ENCODE peak calls at places on chromosomes 13 and 19, in nine cellular contexts. One of them, this sample, is unnamed.
A peak's percentile ranks its signal among the peaks of the same experiment; 100 is the strongest.

GRCh38 chr13:23709521-23709920 is 139.3 kb downstream of the TNFRSF19 start:
- DNase-seq in fibroblast of pulmonary artery: no peak
- DNase-seq in RWPE1: no peak
- DNase-seq in GF-D8: no peak
- DNase-seq in cardiac fibroblast: peak; percentile 24
- DNase-seq in naive thymus-derived CD8-positive, alpha-beta T cell: no peak
- DNase-seq in AG09309: no peak
- DNase-seq in stimulated activated CD4-positive, alpha-beta T cell treated with anti-CD3 and anti-CD28 coated beads, Interleukin-4, amount 100 ng/mL, for 24 hours: no peak
- DNase-seq in NCI-H1694 treated with DMSO at 0.1 percent for 48 hours: no peak
- DNase-seq in this sample: no peak

GRCh38 chr19:16340092-16340491 is 15.5 kb downstream of the KLF2 start:
- DNase-seq in fibroblast of pulmonary artery: no peak
- DNase-seq in RWPE1: no peak
- DNase-seq in GF-D8: no peak
- DNase-seq in cardiac fibroblast: no peak
- DNase-seq in naive thymus-derived CD8-positive, alpha-beta T cell: no peak
- DNase-seq in AG09309: no peak
- DNase-seq in stimulated activated CD4-positive, alpha-beta T cell treated with anti-CD3 and anti-CD28 coated beads, Interleukin-4, amount 100 ng/mL, for 24 hours: no peak
- DNase-seq in NCI-H1694 treated with DMSO at 0.1 percent for 48 hours: no peak
- DNase-seq in this sample: no peak

GRCh38 chr19:47005873-47006272 is 13.8 kb upstream of the NPAS1 start:
- DNase-seq in fibroblast of pulmonary artery: no peak
- DNase-seq in RWPE1: no peak
- DNase-seq in GF-D8: no peak
- DNase-seq in cardiac fibroblast: no peak
- DNase-seq in naive thymus-derived CD8-positive, alpha-beta T cell: no peak
- DNase-seq in AG09309: no peak
- DNase-seq in stimulated activated CD4-positive, alpha-beta T cell treated with anti-CD3 and anti-CD28 coated beads, Interleukin-4, amount 100 ng/mL, for 24 hours: no peak
- DNase-seq in NCI-H1694 treated with DMSO at 0.1 percent for 48 hours: no peak
- DNase-seq in this sample: no peak

GRCh38 chr19:35306473-35307246 is 14.7 kb downstream of the MAG start:
- DNase-seq in fibroblast of pulmonary artery: no peak
- DNase-seq in RWPE1: no peak
- DNase-seq in GF-D8: no peak
- DNase-seq in cardiac fibroblast: no peak
- DNase-seq in naive thymus-derived CD8-positive, alpha-beta T cell: no peak
- DNase-seq in AG09309: no peak
- DNase-seq in stimulated activated CD4-positive, alpha-beta T cell treated with anti-CD3 and anti-CD28 coated beads, Interleukin-4, amount 100 ng/mL, for 24 hours: no peak
- DNase-seq in NCI-H1694 treated with DMSO at 0.1 percent for 48 hours: no peak
- DNase-seq in this sample: no peak

GRCh38 chr13:97388385-97388784 is 45.6 kb upstream of the RAP2A start:
- DNase-seq in fibroblast of pulmonary artery: no peak
- DNase-seq in RWPE1: no peak
- DNase-seq in GF-D8: peak; percentile 14
- DNase-seq in cardiac fibroblast: no peak
- DNase-seq in naive thymus-derived CD8-positive, alpha-beta T cell: no peak
- DNase-seq in AG09309: no peak
- DNase-seq in stimulated activated CD4-positive, alpha-beta T cell treated with anti-CD3 and anti-CD28 coated beads, Interleukin-4, amount 100 ng/mL, for 24 hours: no peak
- DNase-seq in NCI-H1694 treated with DMSO at 0.1 percent for 48 hours: no peak
- DNase-seq in this sample: no peak

GRCh38 chr13:109345433-109345941 is 440.9 kb downstream of the IRS2 start:
- DNase-seq in fibroblast of pulmonary artery: peak; percentile 21
- DNase-seq in RWPE1: peak; percentile 4
- DNase-seq in GF-D8: no peak
- DNase-seq in cardiac fibroblast: peak; percentile 16
- DNase-seq in naive thymus-derived CD8-positive, alpha-beta T cell: no peak
- DNase-seq in AG09309: no peak
- DNase-seq in stimulated activated CD4-positive, alpha-beta T cell treated with anti-CD3 and anti-CD28 coated beads, Interleukin-4, amount 100 ng/mL, for 24 hours: no peak
- DNase-seq in NCI-H1694 treated with DMSO at 0.1 percent for 48 hours: no peak
- DNase-seq in this sample: no peak

GRCh38 chr13:60009300-60010248 is 154.2 kb downstream of the DIAPH3 start:
- DNase-seq in fibroblast of pulmonary artery: no peak
- DNase-seq in RWPE1: no peak
- DNase-seq in GF-D8: no peak
- DNase-seq in cardiac fibroblast: no peak
- DNase-seq in naive thymus-derived CD8-positive, alpha-beta T cell: no peak
- DNase-seq in AG09309: no peak
- DNase-seq in stimulated activated CD4-positive, alpha-beta T cell treated with anti-CD3 and anti-CD28 coated beads, Interleukin-4, amount 100 ng/mL, for 24 hours: no peak
- DNase-seq in NCI-H1694 treated with DMSO at 0.1 percent for 48 hours: no peak
- DNase-seq in this sample: no peak

GRCh38 chr19:46725859-46726393 is 9.0 kb upstream of the PRKD2 start:
- DNase-seq in fibroblast of pulmonary artery: no peak
- DNase-seq in RWPE1: no peak
- DNase-seq in GF-D8: no peak
- DNase-seq in cardiac fibroblast: no peak
- DNase-seq in naive thymus-derived CD8-positive, alpha-beta T cell: no peak
- DNase-seq in AG09309: no peak
- DNase-seq in stimulated activated CD4-positive, alpha-beta T cell treated with anti-CD3 and anti-CD28 coated beads, Interleukin-4, amount 100 ng/mL, for 24 hours: no peak
- DNase-seq in NCI-H1694 treated with DMSO at 0.1 percent for 48 hours: no peak
- DNase-seq in this sample: no peak

GRCh38 chr13:77565635-77566034 is 30.1 kb downstream of the SCEL start:
- DNase-seq in fibroblast of pulmonary artery: peak; percentile 61
- DNase-seq in RWPE1: peak; percentile 43
- DNase-seq in GF-D8: no peak
- DNase-seq in cardiac fibroblast: peak; percentile 54
- DNase-seq in naive thymus-derived CD8-positive, alpha-beta T cell: no peak
- DNase-seq in AG09309: no peak
- DNase-seq in stimulated activated CD4-positive, alpha-beta T cell treated with anti-CD3 and anti-CD28 coated beads, Interleukin-4, amount 100 ng/mL, for 24 hours: no peak
- DNase-seq in NCI-H1694 treated with DMSO at 0.1 percent for 48 hours: peak; percentile 73
- DNase-seq in this sample: no peak

GRCh38 chr19:49746206-49746958 is 16.7 kb downstream of the TSKS start:
- DNase-seq in fibroblast of pulmonary artery: peak; percentile 46
- DNase-seq in RWPE1: peak; percentile 80
- DNase-seq in GF-D8: no peak
- DNase-seq in cardiac fibroblast: peak; percentile 39
- DNase-seq in naive thymus-derived CD8-positive, alpha-beta T cell: peak; percentile 67
- DNase-seq in AG09309: no peak
- DNase-seq in stimulated activated CD4-positive, alpha-beta T cell treated with anti-CD3 and anti-CD28 coated beads, Interleukin-4, amount 100 ng/mL, for 24 hours: peak; percentile 42
- DNase-seq in NCI-H1694 treated with DMSO at 0.1 percent for 48 hours: no peak
- DNase-seq in this sample: no peak

GRCh38 chr19:28482221-28482620 is 730.7 kb downstream of the UQCRFS1 start:
- DNase-seq in fibroblast of pulmonary artery: no peak
- DNase-seq in RWPE1: no peak
- DNase-seq in GF-D8: no peak
- DNase-seq in cardiac fibroblast: no peak
- DNase-seq in naive thymus-derived CD8-positive, alpha-beta T cell: no peak
- DNase-seq in AG09309: no peak
- DNase-seq in stimulated activated CD4-positive, alpha-beta T cell treated with anti-CD3 and anti-CD28 coated beads, Interleukin-4, amount 100 ng/mL, for 24 hours: no peak
- DNase-seq in NCI-H1694 treated with DMSO at 0.1 percent for 48 hours: no peak
- DNase-seq in this sample: no peak

GRCh38 chr19:53849237-53849676 is 18.4 kb upstream of the MYADM start:
- DNase-seq in fibroblast of pulmonary artery: peak; percentile 94
- DNase-seq in RWPE1: no peak
- DNase-seq in GF-D8: peak; percentile 29
- DNase-seq in cardiac fibroblast: peak; percentile 91
- DNase-seq in naive thymus-derived CD8-positive, alpha-beta T cell: no peak
- DNase-seq in AG09309: peak; percentile 68
- DNase-seq in stimulated activated CD4-positive, alpha-beta T cell treated with anti-CD3 and anti-CD28 coated beads, Interleukin-4, amount 100 ng/mL, for 24 hours: no peak
- DNase-seq in NCI-H1694 treated with DMSO at 0.1 percent for 48 hours: no peak
- DNase-seq in this sample: no peak

GRCh38 chr13:73338389-73338788 is 279.6 kb downstream of the KLF5 start:
- DNase-seq in fibroblast of pulmonary artery: peak; percentile 78
- DNase-seq in RWPE1: peak; percentile 20
- DNase-seq in GF-D8: no peak
- DNase-seq in cardiac fibroblast: peak; percentile 62
- DNase-seq in naive thymus-derived CD8-positive, alpha-beta T cell: no peak
- DNase-seq in AG09309: no peak
- DNase-seq in stimulated activated CD4-positive, alpha-beta T cell treated with anti-CD3 and anti-CD28 coated beads, Interleukin-4, amount 100 ng/mL, for 24 hours: no peak
- DNase-seq in NCI-H1694 treated with DMSO at 0.1 percent for 48 hours: no peak
- DNase-seq in this sample: no peak

GRCh38 chr13:98187862-98188261 is 10.8 kb upstream of the RNF113B start:
- DNase-seq in fibroblast of pulmonary artery: no peak
- DNase-seq in RWPE1: no peak
- DNase-seq in GF-D8: no peak
- DNase-seq in cardiac fibroblast: no peak
- DNase-seq in naive thymus-derived CD8-positive, alpha-beta T cell: no peak
- DNase-seq in AG09309: no peak
- DNase-seq in stimulated activated CD4-positive, alpha-beta T cell treated with anti-CD3 and anti-CD28 coated beads, Interleukin-4, amount 100 ng/mL, for 24 hours: no peak
- DNase-seq in NCI-H1694 treated with DMSO at 0.1 percent for 48 hours: no peak
- DNase-seq in this sample: no peak

GRCh38 chr13:65744761-65745160 is 1485.4 kb downstream of the PCDH9 start:
- DNase-seq in fibroblast of pulmonary artery: peak; percentile 65
- DNase-seq in RWPE1: no peak
- DNase-seq in GF-D8: no peak
- DNase-seq in cardiac fibroblast: peak; percentile 80
- DNase-seq in naive thymus-derived CD8-positive, alpha-beta T cell: no peak
- DNase-seq in AG09309: peak; percentile 38
- DNase-seq in stimulated activated CD4-positive, alpha-beta T cell treated with anti-CD3 and anti-CD28 coated beads, Interleukin-4, amount 100 ng/mL, for 24 hours: no peak
- DNase-seq in NCI-H1694 treated with DMSO at 0.1 percent for 48 hours: no peak
- DNase-seq in this sample: no peak

GRCh38 chr19:42601811-42602443 is 7.2 kb upstream of the CEACAM8 start:
- DNase-seq in fibroblast of pulmonary artery: peak; percentile 46
- DNase-seq in RWPE1: peak; percentile 36
- DNase-seq in GF-D8: no peak
- DNase-seq in cardiac fibroblast: peak; percentile 19
- DNase-seq in naive thymus-derived CD8-positive, alpha-beta T cell: no peak
- DNase-seq in AG09309: no peak
- DNase-seq in stimulated activated CD4-positive, alpha-beta T cell treated with anti-CD3 and anti-CD28 coated beads, Interleukin-4, amount 100 ng/mL, for 24 hours: no peak
- DNase-seq in NCI-H1694 treated with DMSO at 0.1 percent for 48 hours: no peak
- DNase-seq in this sample: no peak

GRCh38 chr19:40422428-40423226 is 3.2 kb downstream of the SERTAD1 start:
- DNase-seq in fibroblast of pulmonary artery: no peak
- DNase-seq in RWPE1: no peak
- DNase-seq in GF-D8: no peak
- DNase-seq in cardiac fibroblast: no peak
- DNase-seq in naive thymus-derived CD8-positive, alpha-beta T cell: no peak
- DNase-seq in AG09309: no peak
- DNase-seq in stimulated activated CD4-positive, alpha-beta T cell treated with anti-CD3 and anti-CD28 coated beads, Interleukin-4, amount 100 ng/mL, for 24 hours: no peak
- DNase-seq in NCI-H1694 treated with DMSO at 0.1 percent for 48 hours: no peak
- DNase-seq in this sample: no peak

GRCh38 chr19:12828494-12828893 is 5.9 kb downstream of the RTBDN start:
- DNase-seq in fibroblast of pulmonary artery: peak; percentile 29
- DNase-seq in RWPE1: no peak
- DNase-seq in GF-D8: no peak
- DNase-seq in cardiac fibroblast: peak; percentile 57
- DNase-seq in naive thymus-derived CD8-positive, alpha-beta T cell: no peak
- DNase-seq in AG09309: no peak
- DNase-seq in stimulated activated CD4-positive, alpha-beta T cell treated with anti-CD3 and anti-CD28 coated beads, Interleukin-4, amount 100 ng/mL, for 24 hours: no peak
- DNase-seq in NCI-H1694 treated with DMSO at 0.1 percent for 48 hours: peak; percentile 46
- DNase-seq in this sample: no peak

GRCh38 chr13:49938921-49939320 is 2.8 kb upstream of the SPRYD7 start:
- DNase-seq in fibroblast of pulmonary artery: no peak
- DNase-seq in RWPE1: no peak
- DNase-seq in GF-D8: no peak
- DNase-seq in cardiac fibroblast: no peak
- DNase-seq in naive thymus-derived CD8-positive, alpha-beta T cell: no peak
- DNase-seq in AG09309: no peak
- DNase-seq in stimulated activated CD4-positive, alpha-beta T cell treated with anti-CD3 and anti-CD28 coated beads, Interleukin-4, amount 100 ng/mL, for 24 hours: no peak
- DNase-seq in NCI-H1694 treated with DMSO at 0.1 percent for 48 hours: no peak
- DNase-seq in this sample: no peak

GRCh38 chr13:98315466-98315865 is 138.4 kb upstream of the RNF113B start:
- DNase-seq in fibroblast of pulmonary artery: peak; percentile 55
- DNase-seq in RWPE1: no peak
- DNase-seq in GF-D8: no peak
- DNase-seq in cardiac fibroblast: peak; percentile 54
- DNase-seq in naive thymus-derived CD8-positive, alpha-beta T cell: no peak
- DNase-seq in AG09309: no peak
- DNase-seq in stimulated activated CD4-positive, alpha-beta T cell treated with anti-CD3 and anti-CD28 coated beads, Interleukin-4, amount 100 ng/mL, for 24 hours: no peak
- DNase-seq in NCI-H1694 treated with DMSO at 0.1 percent for 48 hours: no peak
- DNase-seq in this sample: no peak

GRCh38 chr19:44529541-44529940 is at the start of gene CEACAM20:
- DNase-seq in fibroblast of pulmonary artery: no peak
- DNase-seq in RWPE1: no peak
- DNase-seq in GF-D8: no peak
- DNase-seq in cardiac fibroblast: no peak
- DNase-seq in naive thymus-derived CD8-positive, alpha-beta T cell: no peak
- DNase-seq in AG09309: no peak
- DNase-seq in stimulated activated CD4-positive, alpha-beta T cell treated with anti-CD3 and anti-CD28 coated beads, Interleukin-4, amount 100 ng/mL, for 24 hours: no peak
- DNase-seq in NCI-H1694 treated with DMSO at 0.1 percent for 48 hours: no peak
- DNase-seq in this sample: no peak

GRCh38 chr19:48341515-48342413 is 16.4 kb downstream of the EMP3 start:
- DNase-seq in fibroblast of pulmonary artery: no peak
- DNase-seq in RWPE1: no peak
- DNase-seq in GF-D8: no peak
- DNase-seq in cardiac fibroblast: no peak
- DNase-seq in naive thymus-derived CD8-positive, alpha-beta T cell: no peak
- DNase-seq in AG09309: no peak
- DNase-seq in stimulated activated CD4-positive, alpha-beta T cell treated with anti-CD3 and anti-CD28 coated beads, Interleukin-4, amount 100 ng/mL, for 24 hours: no peak
- DNase-seq in NCI-H1694 treated with DMSO at 0.1 percent for 48 hours: no peak
- DNase-seq in this sample: no peak

GRCh38 chr19:18807861-18808331 is 16.8 kb upstream of the COMP start:
- DNase-seq in fibroblast of pulmonary artery: no peak
- DNase-seq in RWPE1: no peak
- DNase-seq in GF-D8: no peak
- DNase-seq in cardiac fibroblast: peak; percentile 58
- DNase-seq in naive thymus-derived CD8-positive, alpha-beta T cell: no peak
- DNase-seq in AG09309: peak; percentile 60
- DNase-seq in stimulated activated CD4-positive, alpha-beta T cell treated with anti-CD3 and anti-CD28 coated beads, Interleukin-4, amount 100 ng/mL, for 24 hours: no peak
- DNase-seq in NCI-H1694 treated with DMSO at 0.1 percent for 48 hours: no peak
- DNase-seq in this sample: no peak

GRCh38 chr19:23403581-23404324 is 8.5 kb upstream of the ZNF91 start:
- DNase-seq in fibroblast of pulmonary artery: no peak
- DNase-seq in RWPE1: no peak
- DNase-seq in GF-D8: no peak
- DNase-seq in cardiac fibroblast: no peak
- DNase-seq in naive thymus-derived CD8-positive, alpha-beta T cell: no peak
- DNase-seq in AG09309: no peak
- DNase-seq in stimulated activated CD4-positive, alpha-beta T cell treated with anti-CD3 and anti-CD28 coated beads, Interleukin-4, amount 100 ng/mL, for 24 hours: no peak
- DNase-seq in NCI-H1694 treated with DMSO at 0.1 percent for 48 hours: no peak
- DNase-seq in this sample: no peak

GRCh38 chr19:10074153-10074552 is 12.0 kb upstream of the SHFL start:
- DNase-seq in fibroblast of pulmonary artery: peak; percentile 46
- DNase-seq in RWPE1: no peak
- DNase-seq in GF-D8: peak; percentile 11
- DNase-seq in cardiac fibroblast: peak; percentile 27
- DNase-seq in naive thymus-derived CD8-positive, alpha-beta T cell: peak; percentile 47
- DNase-seq in AG09309: no peak
- DNase-seq in stimulated activated CD4-positive, alpha-beta T cell treated with anti-CD3 and anti-CD28 coated beads, Interleukin-4, amount 100 ng/mL, for 24 hours: peak; percentile 67
- DNase-seq in NCI-H1694 treated with DMSO at 0.1 percent for 48 hours: peak; percentile 18
- DNase-seq in this sample: no peak

GRCh38 chr19:47598407-47599349 is 10.3 kb upstream of the BICRA start:
- DNase-seq in fibroblast of pulmonary artery: peak; percentile 95
- DNase-seq in RWPE1: peak; percentile 97
- DNase-seq in GF-D8: no peak
- DNase-seq in cardiac fibroblast: peak; percentile 96
- DNase-seq in naive thymus-derived CD8-positive, alpha-beta T cell: no peak
- DNase-seq in AG09309: peak; percentile 94
- DNase-seq in stimulated activated CD4-positive, alpha-beta T cell treated with anti-CD3 and anti-CD28 coated beads, Interleukin-4, amount 100 ng/mL, for 24 hours: no peak
- DNase-seq in NCI-H1694 treated with DMSO at 0.1 percent for 48 hours: no peak
- DNase-seq in this sample: no peak

GRCh38 chr19:33022472-33023116 is 42.1 kb downstream of the RHPN2 start:
- DNase-seq in fibroblast of pulmonary artery: no peak
- DNase-seq in RWPE1: no peak
- DNase-seq in GF-D8: no peak
- DNase-seq in cardiac fibroblast: no peak
- DNase-seq in naive thymus-derived CD8-positive, alpha-beta T cell: no peak
- DNase-seq in AG09309: no peak
- DNase-seq in stimulated activated CD4-positive, alpha-beta T cell treated with anti-CD3 and anti-CD28 coated beads, Interleukin-4, amount 100 ng/mL, for 24 hours: no peak
- DNase-seq in NCI-H1694 treated with DMSO at 0.1 percent for 48 hours: no peak
- DNase-seq in this sample: no peak

GRCh38 chr13:19888799-19889198 is 25.4 kb upstream of the ZMYM5 start:
- DNase-seq in fibroblast of pulmonary artery: peak; percentile 52
- DNase-seq in RWPE1: no peak
- DNase-seq in GF-D8: no peak
- DNase-seq in cardiac fibroblast: peak; percentile 47
- DNase-seq in naive thymus-derived CD8-positive, alpha-beta T cell: no peak
- DNase-seq in AG09309: no peak
- DNase-seq in stimulated activated CD4-positive, alpha-beta T cell treated with anti-CD3 and anti-CD28 coated beads, Interleukin-4, amount 100 ng/mL, for 24 hours: no peak
- DNase-seq in NCI-H1694 treated with DMSO at 0.1 percent for 48 hours: peak; percentile 4
- DNase-seq in this sample: no peak

GRCh38 chr13:40916207-40916998 is 102.7 kb downstream of the ELF1 start:
- DNase-seq in fibroblast of pulmonary artery: no peak
- DNase-seq in RWPE1: no peak
- DNase-seq in GF-D8: no peak
- DNase-seq in cardiac fibroblast: no peak
- DNase-seq in naive thymus-derived CD8-positive, alpha-beta T cell: no peak
- DNase-seq in AG09309: no peak
- DNase-seq in stimulated activated CD4-positive, alpha-beta T cell treated with anti-CD3 and anti-CD28 coated beads, Interleukin-4, amount 100 ng/mL, for 24 hours: no peak
- DNase-seq in NCI-H1694 treated with DMSO at 0.1 percent for 48 hours: no peak
- DNase-seq in this sample: no peak

GRCh38 chr19:13401388-13401787 is 104.9 kb downstream of the CACNA1A start:
- DNase-seq in fibroblast of pulmonary artery: peak; percentile 57
- DNase-seq in RWPE1: peak; percentile 42
- DNase-seq in GF-D8: no peak
- DNase-seq in cardiac fibroblast: peak; percentile 52
- DNase-seq in naive thymus-derived CD8-positive, alpha-beta T cell: no peak
- DNase-seq in AG09309: no peak
- DNase-seq in stimulated activated CD4-positive, alpha-beta T cell treated with anti-CD3 and anti-CD28 coated beads, Interleukin-4, amount 100 ng/mL, for 24 hours: no peak
- DNase-seq in NCI-H1694 treated with DMSO at 0.1 percent for 48 hours: no peak
- DNase-seq in this sample: no peak

GRCh38 chr19:16369664-16370576 is 45.3 kb downstream of the KLF2 start:
- DNase-seq in fibroblast of pulmonary artery: no peak
- DNase-seq in RWPE1: no peak
- DNase-seq in GF-D8: no peak
- DNase-seq in cardiac fibroblast: no peak
- DNase-seq in naive thymus-derived CD8-positive, alpha-beta T cell: peak; percentile 90
- DNase-seq in AG09309: no peak
- DNase-seq in stimulated activated CD4-positive, alpha-beta T cell treated with anti-CD3 and anti-CD28 coated beads, Interleukin-4, amount 100 ng/mL, for 24 hours: peak; percentile 55
- DNase-seq in NCI-H1694 treated with DMSO at 0.1 percent for 48 hours: no peak
- DNase-seq in this sample: no peak